ENCODE peak calls at places on chromosomes 1 and 21, in ten cellular contexts. D is NCI-H82; K is HFFc6; C is erythroblast; L is nucleus accumbens; M is GM20000; N is progenitor cell of endocrine pancreas; J is islet precursor cell; O is activated CD8-positive, alpha-beta memory T cell treated with anti-CD3 and anti-CD28 coated beads, Interleukin-2, amount 50 U/mL, for 48 hours; X is HTR-8/SVneo. T is an unnamed sample.
A peak's percentile ranks its signal among the peaks of the same experiment; 100 is the strongest.

GRCh38 chr1:10585242-10585641 is 110.5 kb downstream of the PEX14 start:
- DNase-seq in K (no peak), D (no peak), J (no peak), O (no peak), N (no peak), X (no peak), M (no peak), L (no peak), C (no peak), T (no peak)

GRCh38 chr1:43453442-43454269 is at the start of gene HYI:
- DNase-seq in K (peak; percentile 85), D (peak; percentile 71), C (peak; percentile 84), N (peak; percentile 60), M (peak; percentile 87), J (peak; percentile 94), X (peak; percentile 75), L (peak; percentile 52), O (peak; percentile 84), T (peak; percentile 69)

GRCh38 chr1:113949007-113949406 is 19.9 kb downstream of the HIPK1 start:
- DNase-seq in X (no peak), L (no peak), M (no peak), D (peak; percentile 8), K (no peak), N (no peak), J (no peak), C (peak; percentile 48), O (no peak), T (peak; percentile 22)

GRCh38 chr1:42943166-42943565 is 15.5 kb downstream of the SLC2A1 start:
- DNase-seq in M (no peak), C (peak; percentile 66), J (no peak), N (no peak), D (no peak), X (no peak), K (no peak), O (no peak), L (no peak), T (no peak)

GRCh38 chr21:16837319-16837718 is 675.5 kb upstream of the CXADR start:
- DNase-seq in D (no peak), N (no peak), X (no peak), K (no peak), L (no peak), M (no peak), O (no peak), C (no peak), J (no peak), T (no peak)

GRCh38 chr1:240663160-240663879 is 51.4 kb upstream of the GREM2 start:
- DNase-seq in C (no peak), L (no peak), D (peak; percentile 83), K (peak; percentile 79), J (no peak), O (no peak), X (no peak), N (no peak), M (no peak), T (no peak)

GRCh38 chr21:40546657-40547056 is 300.3 kb downstream of the DSCAM start:
- DNase-seq in C (no peak), K (no peak), M (no peak), N (no peak), L (no peak), J (no peak), X (no peak), O (no peak), D (no peak), T (no peak)

GRCh38 chr1:156508205-156508954 is 7.8 kb upstream of the MEF2D start:
- DNase-seq in N (no peak), X (no peak), C (no peak), L (no peak), D (no peak), J (no peak), O (no peak), K (no peak), M (peak; percentile 65), T (no peak)

GRCh38 chr1:76425843-76426145 is 351.2 kb downstream of the ST6GALNAC3 start:
- DNase-seq in M (no peak), X (no peak), O (no peak), K (peak; percentile 5), L (no peak), N (no peak), C (no peak), J (no peak), D (no peak), T (no peak)

GRCh38 chr21:33998402-33998801 is 75.0 kb upstream of the MRPS6 start:
- DNase-seq in D (no peak), O (no peak), C (no peak), X (no peak), L (no peak), N (no peak), M (no peak), K (no peak), J (no peak), T (peak; percentile 10)

GRCh38 chr1:11650331-11650991 is 3.8 kb downstream of the FBXO2 start:
- DNase-seq in O (peak; percentile 90), L (peak; percentile 58), K (peak; percentile 28), X (no peak), D (peak; percentile 82), M (peak; percentile 83), J (peak; percentile 97), N (peak; percentile 75), C (peak; percentile 78), T (peak; percentile 74)

GRCh38 chr1:183304466-183305122 is 113.6 kb downstream of the NMNAT2 start:
- DNase-seq in J (peak; percentile 88), M (no peak), X (no peak), O (no peak), D (peak; percentile 93), K (no peak), N (no peak), L (no peak), C (no peak), T (no peak)

GRCh38 chr1:204341380-204341779 is 18.3 kb downstream of the PLEKHA6 start:
- DNase-seq in X (no peak), D (no peak), J (no peak), N (no peak), M (no peak), L (no peak), K (peak; percentile 66), C (no peak), O (no peak), T (no peak)

GRCh38 chr1:8873506-8874229 is 4.8 kb downstream of the ENO1 start:
- DNase-seq in O (peak; percentile 88), K (peak; percentile 99), N (no peak), C (peak; percentile 76), M (no peak), X (peak; percentile 88), L (no peak), D (peak; percentile 29), J (peak; percentile 97), T (peak; percentile 26)

GRCh38 chr1:170134126-170134525 is 11.6 kb upstream of the NTMT2 start:
- DNase-seq in M (no peak), C (no peak), X (no peak), K (no peak), J (no peak), O (no peak), D (no peak), N (no peak), L (no peak), T (no peak)